ENCODE peak calls at places on chromosomes 13 and 19, in four cellular contexts. A, T, J and O are unnamed samples.
A peak's percentile ranks its signal among the peaks of the same experiment; 100 is the strongest.

GRCh38 chr19:44552324-44552723 is 22.8 kb upstream of the CEACAM20 start:
- DNase-seq in A (no peak), T (no peak), J (no peak), O (peak; percentile 10)

GRCh38 chr19:39543477-39543857 is 3.5 kb upstream of the EID2 start:
- DNase-seq in A (no peak), T (no peak), J (no peak), O (no peak)

GRCh38 chr19:16447015-16447384 is 24.8 kb downstream of the EPS15L1 start:
- DNase-seq in A (peak; percentile 54), T (peak; percentile 83), J (peak; percentile 70), O (peak; percentile 96)

GRCh38 chr19:40933025-40933424 is 51.0 kb upstream of the CYP2A7 start:
- DNase-seq in A (no peak), T (no peak), J (no peak), O (no peak)

GRCh38 chr13:31166591-31166990 is 4.9 kb upstream of the HSPH1 start:
- DNase-seq in A (no peak), T (no peak), J (peak; percentile 6), O (no peak)

GRCh38 chr13:111114362-111115050 is 604 bp upstream of the ARHGEF7 start:
- DNase-seq in A (peak; percentile 31), T (peak; percentile 20), J (no peak), O (peak; percentile 87)

GRCh38 chr13:107301724-107302374 is 733.9 kb upstream of the ARGLU1 start:
- DNase-seq in A (no peak), T (no peak), J (no peak), O (peak; percentile 28)

GRCh38 chr19:51564791-51565190 is 6.3 kb upstream of the ZNF175 start:
- DNase-seq in A (no peak), T (no peak), J (no peak), O (no peak)

GRCh38 chr13:114079601-114080536 is 52.6 kb downstream of the RASA3 start:
- DNase-seq in A (no peak), T (no peak), J (no peak), O (no peak)

GRCh38 chr13:113398963-113399754 is 35.2 kb upstream of the GRTP1 start:
- DNase-seq in A (no peak), T (peak; percentile 59), J (no peak), O (peak; percentile 65)

GRCh38 chr19:41871573-41872383 is 5.3 kb upstream of the CD79A start:
- DNase-seq in A (no peak), T (no peak), J (no peak), O (no peak)

GRCh38 chr13:26253262-26253786 is 605 bp upstream of the CDK8 start:
- DNase-seq in A (no peak), T (no peak), J (no peak), O (no peak)

GRCh38 chr13:24784319-24784718 is 20.4 kb downstream of the RNF17 start:
- DNase-seq in A (no peak), T (no peak), J (no peak), O (no peak)

GRCh38 chr13:34512811-34513210 is 429.3 kb upstream of the NBEA start:
- DNase-seq in A (no peak), T (no peak), J (no peak), O (no peak)

GRCh38 chr13:114248011-114248410 is 13.3 kb downstream of the CDC16 start:
- DNase-seq in A (no peak), T (peak; percentile 81), J (no peak), O (peak; percentile 56)

GRCh38 chr13:77449265-77449664 is 86.2 kb upstream of the SCEL start:
- DNase-seq in A (no peak), T (no peak), J (no peak), O (no peak)

GRCh38 chr19:961866-962620 is 22.1 kb upstream of the WDR18 start:
- DNase-seq in A (no peak), T (no peak), J (no peak), O (peak; percentile 69)

GRCh38 chr19:37909661-37910199 is 2.7 kb downstream of the SIPA1L3 start:
- DNase-seq in A (no peak), T (no peak), J (no peak), O (no peak)

GRCh38 chr13:28684257-28684656 is 25.3 kb downstream of the POMP start:
- DNase-seq in A (no peak), T (no peak), J (no peak), O (no peak)

GRCh38 chr13:43005460-43006236 is 13.6 kb upstream of the EPSTI1 start:
- DNase-seq in A (no peak), T (peak; percentile 58), J (no peak), O (peak; percentile 68)

GRCh38 chr13:113853518-113854237 is 10.2 kb downstream of the GAS6 start:
- DNase-seq in A (peak; percentile 18), T (no peak), J (no peak), O (no peak)

GRCh38 chr13:25169951-25170553 is 2.0 kb downstream of the AMER2 start:
- DNase-seq in A (no peak), T (no peak), J (no peak), O (no peak)

GRCh38 chr13:45162821-45163220 is 38.0 kb downstream of the KCTD4 start:
- DNase-seq in A (no peak), T (peak; percentile 90), J (peak; percentile 74), O (peak; percentile 75)

GRCh38 chr13:102680842-102681725 is 13.8 kb downstream of the METTL21C start:
- DNase-seq in A (no peak), T (peak; percentile 14), J (no peak), O (peak; percentile 41)

GRCh38 chr13:110347535-110348308 is 40.6 kb downstream of the COL4A2 start:
- DNase-seq in A (no peak), T (peak; percentile 94), J (no peak), O (peak; percentile 92)

GRCh38 chr13:67554746-67555452 is 324.8 kb upstream of the PCDH9 start:
- DNase-seq in A (no peak), T (peak; percentile 65), J (no peak), O (peak; percentile 2)

GRCh38 chr19:32464279-32464678 is 58.7 kb downstream of the DPY19L3 start:
- DNase-seq in A (no peak), T (no peak), J (no peak), O (peak; percentile 40)

GRCh38 chr13:37869756-37870488 is at the start of gene TRPC4:
- DNase-seq in A (no peak), T (peak; percentile 63), J (no peak), O (peak; percentile 69)

DNA sequence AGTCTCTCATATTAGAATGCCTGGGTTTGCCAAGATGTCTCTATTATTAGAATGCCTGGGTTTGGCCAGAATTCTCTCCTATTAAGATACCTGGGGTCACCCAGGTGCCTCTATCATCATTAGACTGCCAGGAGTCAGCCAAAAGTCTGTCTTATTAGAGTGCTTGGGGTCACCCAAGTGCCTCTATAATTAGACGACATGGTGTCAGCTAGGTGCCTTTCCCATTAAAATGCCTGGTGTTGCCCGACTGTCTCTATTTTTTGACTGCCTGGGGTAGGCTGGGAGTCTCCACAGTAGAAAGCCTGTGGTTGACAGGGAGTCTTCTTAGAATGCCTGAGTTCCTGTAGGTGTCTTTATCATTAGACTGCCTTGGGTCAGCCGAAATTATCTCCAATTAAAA is 1536.6 kb downstream of the UQCRFS1 start:
- DNase-seq in A (no peak), T (no peak), J (no peak), O (no peak)
- H3K9me3 ChIP-seq in A (no peaks in the 10 kb centered on the region), T (no peaks in the 10 kb centered on the region), J (peaks cover 43% of the 10 kb centered on the region), O (no peaks in the 10 kb centered on the region)

DNA sequence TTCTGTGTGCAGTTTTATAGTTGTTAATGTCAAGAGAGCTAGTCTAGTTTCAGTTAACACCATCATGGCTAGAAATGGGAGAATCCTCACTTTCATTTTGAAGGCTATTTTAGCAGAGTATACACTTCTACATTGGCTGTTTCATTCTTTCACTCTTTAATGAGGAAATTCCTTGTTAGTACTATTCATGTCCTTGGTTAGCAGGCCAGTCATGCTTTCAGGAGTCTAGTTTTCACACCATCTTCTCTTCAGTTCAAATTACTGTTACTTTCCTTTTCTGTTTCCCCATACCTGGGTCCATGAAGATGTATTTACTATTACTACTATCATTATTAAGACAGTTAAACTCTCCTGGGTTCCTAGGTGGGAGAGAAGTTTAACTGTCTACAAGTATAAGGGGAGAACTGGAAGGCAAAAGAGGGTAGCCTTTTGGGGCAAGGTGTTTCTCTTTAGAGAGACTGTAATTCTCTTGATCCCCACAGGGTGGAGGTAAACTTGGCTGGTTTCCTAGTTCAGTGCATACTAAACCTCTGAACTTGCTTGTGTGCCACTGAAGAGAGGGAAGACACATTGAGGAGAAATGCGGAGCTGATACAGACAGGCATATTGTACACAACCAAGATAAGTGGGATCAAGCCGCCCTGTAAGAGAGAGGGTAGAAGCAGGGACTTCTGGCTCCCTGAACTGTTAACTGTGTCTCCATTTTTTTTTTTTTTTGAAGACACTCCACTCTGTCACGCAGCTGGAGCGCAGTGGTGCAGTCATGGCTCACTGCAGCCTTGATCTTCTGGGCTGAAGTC is 41.3 kb upstream of the IGFL4 start:
- DNase-seq in A (peak; percentile 56), T (peak; percentile 59), J (no peak), O (peak; percentile 67)
- H3K27me3 ChIP-seq in A (peaks cover 14% of the 10 kb centered on the region), T (peaks cover 5% of the 10 kb centered on the region), J (peaks cover 41% of the 10 kb centered on the region), O (peaks cover 18% of the 10 kb centered on the region)

GRCh38 chr13:96862093-96862492 is 132.2 kb downstream of the OXGR1 start:
- DNase-seq in A (no peak), T (no peak), J (no peak), O (no peak)
- H3K9me3 ChIP-seq in A (no peaks in the 10 kb centered on the region), T (no peaks in the 10 kb centered on the region), J (no peaks in the 10 kb centered on the region), O (no peaks in the 10 kb centered on the region)

DNA sequence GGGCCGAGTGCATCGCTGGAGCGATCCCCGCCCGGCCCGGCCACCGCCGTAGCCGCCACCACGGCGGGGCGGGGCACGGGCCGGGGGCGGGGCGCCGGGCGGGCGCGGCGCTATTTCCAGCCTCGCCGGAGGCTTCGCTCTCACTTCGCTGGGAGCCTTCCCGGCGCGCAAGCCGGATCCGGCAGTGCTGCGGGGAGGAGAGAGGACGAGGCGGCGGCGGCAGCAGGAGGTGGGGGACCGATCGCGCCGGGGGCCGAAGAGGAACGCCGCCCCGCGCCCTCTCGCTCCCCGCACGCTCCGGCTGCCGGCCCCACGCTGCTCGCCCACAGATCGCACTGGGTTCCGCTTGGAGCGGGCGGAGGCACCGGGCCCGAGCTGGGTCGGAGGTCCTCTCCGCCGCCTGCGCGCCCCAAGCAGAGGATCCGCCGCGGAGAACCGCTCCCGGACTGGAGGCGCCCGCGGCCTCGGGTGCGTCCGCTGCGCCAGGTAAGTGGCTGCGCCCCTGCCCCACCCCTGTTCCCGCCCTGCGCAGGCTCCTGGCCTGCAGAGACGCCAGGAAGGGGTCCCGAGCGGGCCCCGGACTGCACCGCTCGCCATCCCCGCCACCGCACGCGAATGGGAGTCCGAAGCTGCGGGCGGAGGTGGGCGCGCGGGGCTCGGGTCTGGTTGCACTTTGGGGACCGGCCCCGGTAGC is at the start of gene CHST8:
- DNase-seq in A (peak; percentile 33), T (peak; percentile 18), J (no peak), O (peak; percentile 50)
- H3K27me3 ChIP-seq in A (peaks cover 40% of the 10 kb centered on the region), T (peaks cover 37% of the 10 kb centered on the region), J (peaks cover 35% of the 10 kb centered on the region), O (peaks cover 51% of the 10 kb centered on the region)

GRCh38 chr13:79500829-79501228 is 19.9 kb downstream of the NDFIP2 start:
- DNase-seq in A (no peak), T (no peak), J (no peak), O (no peak)
- H3K9me3 ChIP-seq in A (no peaks in the 10 kb centered on the region), T (no peaks in the 10 kb centered on the region), J (no peaks in the 10 kb centered on the region), O (no peaks in the 10 kb centered on the region)

DNA sequence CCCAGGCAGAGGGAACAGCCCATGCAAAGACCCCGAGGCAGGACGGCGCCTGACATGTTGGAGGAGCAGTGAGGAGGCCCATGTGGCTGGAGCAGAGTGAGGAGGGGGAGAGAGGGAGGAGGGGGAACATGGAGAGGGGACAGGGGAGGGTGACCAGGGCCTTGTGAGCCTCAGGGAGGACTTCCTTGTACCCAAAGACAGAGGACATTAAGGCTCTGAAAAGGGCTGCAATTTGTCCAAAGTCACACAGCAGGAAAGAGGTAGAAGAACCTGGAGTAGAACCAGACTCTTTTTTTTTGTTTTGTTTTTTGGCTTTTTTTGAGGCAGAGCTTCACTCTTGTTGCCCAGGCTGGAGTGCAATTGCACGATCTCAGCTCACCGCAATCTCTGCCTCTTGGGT is 67.2 kb downstream of the CELF5 start:
- DNase-seq in A (no peak), T (no peak), J (no peak), O (no peak)
- H3K27me3 ChIP-seq in A (peaks cover 12% of the 10 kb centered on the region), T (no peaks in the 10 kb centered on the region), J (peaks cover 23% of the 10 kb centered on the region), O (peaks cover 46% of the 10 kb centered on the region)

GRCh38 chr13:50691176-50691681 is 152.3 kb downstream of the DLEU7 start:
- DNase-seq in A (no peak), T (peak; percentile 29), J (no peak), O (no peak)
- H3K9me3 ChIP-seq in A (no peaks in the 10 kb centered on the region), T (no peaks in the 10 kb centered on the region), J (no peaks in the 10 kb centered on the region), O (no peaks in the 10 kb centered on the region)